ENCODE peak calls at places on chromosomes 2 and 18, in nine cellular contexts. N, L, J, F, V, E, W, X and O are unnamed samples.

GRCh38 chr2:191677091-191677645 is 768 bp upstream of the NABP1 start:
- DNase-seq in N (peak), L (no peak), J (peak), F (peak), V (no peak), E (peak), W (peak), X (no peak), O (no peak)

GRCh38 chr2:98508690-98509054 is 64.0 kb downstream of the INPP4A start:
- DNase-seq in N (no peak), L (no peak), J (no peak), F (peak), V (no peak), E (no peak), W (no peak), X (no peak), O (no peak)

GRCh38 chr18:75173125-75173432 is 35.9 kb downstream of the PTGR3 start:
- DNase-seq in N (peak), L (no peak), J (no peak), F (no peak), V (no peak), E (no peak), W (no peak), X (no peak), O (no peak)

GRCh38 chr2:236168110-236169067 is at the start of gene GBX2:
- DNase-seq in N (peak), L (peak), J (no peak), F (peak), V (no peak), E (peak), W (peak), X (no peak), O (no peak)

GRCh38 chr2:72130671-72131360 is 16.8 kb downstream of the CYP26B1 start:
- DNase-seq in N (no peak), L (peak), J (no peak), F (no peak), V (no peak), E (no peak), W (no peak), X (peak), O (no peak)

GRCh38 chr2:62361964-62362363 is 144.0 kb downstream of the TMEM17 start:
- DNase-seq in N (no peak), L (no peak), J (no peak), F (no peak), V (no peak), E (no peak), W (no peak), X (no peak), O (no peak)

GRCh38 chr2:239326831-239327535 is 73.8 kb downstream of the HDAC4 start:
- DNase-seq in N (no peak), L (no peak), J (no peak), F (no peak), V (no peak), E (no peak), W (no peak), X (peak), O (no peak)

GRCh38 chr2:96824079-96824870 is 8.2 kb downstream of the CNNM3 start:
- DNase-seq in N (no peak), L (no peak), J (no peak), F (no peak), V (no peak), E (peak), W (no peak), X (no peak), O (no peak)

GRCh38 chr2:204608261-204608660 is 63.0 kb downstream of the PARD3B start:
- DNase-seq in N (no peak), L (no peak), J (no peak), F (no peak), V (no peak), E (no peak), W (no peak), X (no peak), O (no peak)

GRCh38 chr2:207937818-207938217 is 87.5 kb downstream of the PLEKHM3 start:
- DNase-seq in N (no peak), L (no peak), J (no peak), F (no peak), V (no peak), E (no peak), W (peak), X (no peak), O (no peak)

GRCh38 chr2:188734688-188735087 is 239.5 kb upstream of the COL3A1 start:
- DNase-seq in N (no peak), L (no peak), J (no peak), F (no peak), V (no peak), E (no peak), W (no peak), X (no peak), O (no peak)

GRCh38 chr18:3332376-3332775 is 70.4 kb downstream of the MYL12B start:
- DNase-seq in N (no peak), L (no peak), J (no peak), F (no peak), V (no peak), E (no peak), W (no peak), X (no peak), O (no peak)

GRCh38 chr2:128541448-128541847 is 222.8 kb upstream of the HS6ST1 start:
- DNase-seq in N (no peak), L (no peak), J (no peak), F (no peak), V (no peak), E (no peak), W (no peak), X (no peak), O (no peak)

GRCh38 chr2:164178835-164179470 is 442.3 kb downstream of the GRB14 start:
- DNase-seq in N (no peak), L (no peak), J (no peak), F (no peak), V (no peak), E (no peak), W (no peak), X (no peak), O (no peak)

DNA sequence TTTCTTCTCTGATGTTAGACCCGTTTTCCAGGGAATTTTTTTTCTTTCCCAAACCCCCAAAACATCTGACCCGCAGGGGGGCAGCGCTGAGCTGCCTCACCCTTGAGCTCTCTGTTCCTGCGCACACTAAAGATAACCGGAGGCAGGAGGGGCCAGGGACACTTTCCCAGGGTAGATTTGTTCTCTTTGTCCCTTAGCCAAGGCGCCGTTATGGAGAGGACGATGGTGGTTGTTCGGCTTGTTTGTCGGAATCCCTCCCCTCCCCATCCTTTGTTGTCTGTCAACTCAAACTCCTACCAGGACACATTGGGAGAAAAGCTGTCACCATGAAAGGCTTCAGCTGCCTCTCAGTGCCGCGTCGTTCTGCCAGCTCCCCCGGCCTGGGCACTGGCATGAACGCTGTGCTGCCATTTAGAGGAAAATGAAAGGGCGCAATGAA is 62.3 kb downstream of the RND3 start:
- DNase-seq in N (no peak), L (no peak), J (no peak), F (no peak), V (no peak), E (no peak), W (peak), X (no peak), O (no peak)
- H3K4me3 ChIP-seq in N (no peak), L (no peak), J (no peak), F (no peak), V (no peak), E (no peak), W (peak), X (no peak), O (peak)

GRCh38 chr2:70887208-70887549 is 48.5 kb upstream of the ATP6V1B1 start:
- DNase-seq in N (no peak), L (no peak), J (no peak), F (no peak), V (no peak), E (no peak), W (no peak), X (no peak), O (no peak)
- H3K4me3 ChIP-seq in N (peak), L (peak), J (peak), F (no peak), V (peak), E (peak), W (no peak), X (peak), O (peak)

GRCh38 chr2:230925879-230926765 is 1.1 kb upstream of the GPR55 start:
- DNase-seq in N (no peak), L (no peak), J (no peak), F (no peak), V (no peak), E (no peak), W (no peak), X (peak), O (no peak)
- H3K4me3 ChIP-seq in N (no peak), L (no peak), J (no peak), F (no peak), V (no peak), E (no peak), W (no peak), X (no peak), O (no peak)

GRCh38 chr2:8398040-8398668 is 283.7 kb upstream of the ID2 start:
- DNase-seq in N (no peak), L (no peak), J (no peak), F (no peak), V (no peak), E (no peak), W (no peak), X (no peak), O (no peak)
- H3K4me3 ChIP-seq in N (no peak), L (no peak), J (no peak), F (no peak), V (no peak), E (no peak), W (no peak), X (no peak), O (no peak)